ENCODE peak calls at places on chromosomes 5 and 9, in nine cellular contexts. I is caudate nucleus, S is NCI-H774, O is IMR-90, Z is sciatic nerve, P is lung, T is GOT3, K is uterus, D is Peyer's patch. L is an unnamed sample.

GRCh38 chr5:139046551-139046950 is 151.6 kb downstream of the SIL1 start:
- DNase-seq in Z (no peak), K (no peak), P (no peak), O (peak), D (no peak), I (no peak), T (no peak), S (no peak), L (no peak)

GRCh38 chr5:21802869-21803490 is 1050.2 kb downstream of the CDH12 start:
- DNase-seq in O (peak), T (no peak), I (no peak), P (no peak), D (no peak), Z (no peak), S (peak), K (no peak), L (no peak)

GRCh38 chr9:134211811-134212460 is 47.6 kb upstream of the RNU6ATAC start:
- DNase-seq in T (no peak), P (no peak), I (no peak), D (no peak), Z (peak), O (no peak), K (no peak), S (no peak), L (peak)

GRCh38 chr5:1545126-1545797 is 21.5 kb upstream of the LPCAT1 start:
- DNase-seq in S (no peak), T (no peak), P (peak), Z (peak), I (no peak), O (no peak), D (peak), K (no peak), L (no peak)

GRCh38 chr5:10838038-10838437 is 77.0 kb upstream of the DAP start:
- DNase-seq in S (no peak), O (peak), K (no peak), D (no peak), I (no peak), P (no peak), T (no peak), Z (no peak), L (no peak)

GRCh38 chr9:113803811-113804589 is 72.1 kb upstream of the ZNF618 start:
- DNase-seq in S (no peak), I (no peak), O (no peak), K (no peak), T (no peak), D (no peak), Z (no peak), P (no peak), L (no peak)

GRCh38 chr9:123432331-123433236 is 76.6 kb downstream of the CRB2 start:
- DNase-seq in K (no peak), I (no peak), T (no peak), D (peak), P (no peak), O (no peak), Z (peak), S (no peak), L (peak)

GRCh38 chr5:73022480-73023169 is 66.8 kb downstream of the FCHO2 start:
- DNase-seq in S (no peak), O (no peak), D (no peak), P (no peak), I (no peak), T (no peak), Z (no peak), K (no peak), L (no peak)

L was measured in ascending aorta.